ENCODE peak calls at places on chromosomes 5 and 9, in four cellular contexts. U is adrenal gland, D is MM.1S, A is left lung. H is an unnamed sample. For H3K4me1, the result is how much of the 10 kb centered on the place peaks cover.

GRCh38 chr9:124145903-124146575 is 111.7 kb upstream of the NEK6 start:
- DNase-seq in A (no peak), U (no peak), D (no peak), H (peak)

GRCh38 chr9:18985464-18985951 is 47.5 kb downstream of the SAXO1 start:
- DNase-seq in A (no peak), D (no peak), U (no peak), H (no peak)

GRCh38 chr5:149391524-149391923 is 12.4 kb upstream of the IL17B start:
- DNase-seq in A (peak), D (no peak), U (no peak), H (no peak)

GRCh38 chr9:78004478-78005229 is 27.0 kb downstream of the GNAQ start:
- DNase-seq in A (no peak), D (no peak), U (peak), H (no peak)

GRCh38 chr5:144315994-144316634 is 145.4 kb downstream of the KCTD16 start:
- DNase-seq in D (no peak), U (no peak), A (no peak), H (no peak)

GRCh38 chr5:39670955-39671354 is 246.2 kb upstream of the DAB2 start:
- DNase-seq in U (no peak), D (no peak), A (no peak), H (no peak)

GRCh38 chr9:97786341-97786740 is 66.7 kb upstream of the FOXE1 start:
- DNase-seq in A (no peak), D (no peak), U (no peak), H (no peak)

GRCh38 chr5:139075066-139076050 is 122.8 kb downstream of the SIL1 start:
- DNase-seq in U (peak), D (no peak), A (no peak), H (no peak)

GRCh38 chr5:78109891-78110324 is 184.6 kb downstream of the AP3B1 start:
- DNase-seq in D (no peak), U (no peak), A (no peak), H (no peak)

GRCh38 chr9:17315341-17315740 is 180.5 kb downstream of the CNTLN start:
- DNase-seq in A (no peak), U (no peak), D (no peak), H (no peak)

GRCh38 chr5:75185763-75186162 is 50.9 kb downstream of the ANKRD31 start:
- DNase-seq in A (no peak), U (no peak), D (no peak), H (no peak)

GRCh38 chr5:174311531-174312269 is 266.2 kb downstream of the NSG2 start:
- DNase-seq in U (peak), D (peak), A (no peak), H (peak)

GRCh38 chr5:175920506-175920865 is 47.6 kb downstream of the THOC3 start:
- DNase-seq in A (no peak), U (no peak), D (no peak), H (no peak)

GRCh38 chr9:130423272-130423671 is 21.5 kb upstream of the ASS1 start:
- DNase-seq in D (no peak), A (no peak), U (no peak), H (no peak)

GRCh38 chr5:142459209-142459608 is 134.4 kb upstream of the SPRY4 start:
- DNase-seq in D (no peak), U (no peak), A (no peak), H (no peak)

GRCh38 chr9:37037137-37037743 is 3.2 kb upstream of the PAX5 start:
- DNase-seq in A (no peak), D (no peak), U (no peak), H (no peak)

GRCh38 chr5:169290895-169291294 is 10.0 kb downstream of the SLIT3 start:
- DNase-seq in A (no peak), D (no peak), U (no peak), H (no peak)

GRCh38 chr9:85020791-85021190 is 351.3 kb downstream of the NTRK2 start:
- DNase-seq in U (no peak), A (no peak), D (no peak), H (no peak)

GRCh38 chr5:179343021-179343781 is 2.1 kb downstream of the ADAMTS2 start:
- DNase-seq in A (no peak), U (no peak), D (no peak), H (no peak)

GRCh38 chr5:170426149-170426767 is 37.1 kb upstream of the KCNMB1 start:
- DNase-seq in U (no peak), D (no peak), A (no peak), H (no peak)

GRCh38 chr5:133746834-133747233 is 134.5 kb upstream of the FSTL4 start:
- DNase-seq in U (no peak), D (no peak), A (no peak), H (no peak)

GRCh38 chr5:56206126-56206525 is 27.0 kb downstream of the ANKRD55 start:
- DNase-seq in D (no peak), A (no peak), U (no peak), H (no peak)

GRCh38 chr9:95080961-95081658 is 236.4 kb downstream of the FANCC start:
- DNase-seq in U (no peak), D (no peak), A (no peak), H (peak)

GRCh38 chr9:105127863-105128220 is 116.6 kb upstream of the SLC44A1 start:
- DNase-seq in D (peak), U (no peak), A (no peak), H (peak)

GRCh38 chr9:113886471-113886870 is 10.4 kb downstream of the ZNF618 start:
- DNase-seq in D (peak), A (no peak), U (no peak), H (no peak)

GRCh38 chr5:174376726-174377373 is 331.3 kb downstream of the NSG2 start:
- DNase-seq in D (no peak), U (no peak), A (no peak), H (no peak)

GRCh38 chr9:98529841-98530240 is 178.9 kb downstream of the GABBR2 start:
- DNase-seq in U (no peak), D (no peak), A (no peak), H (no peak)

GRCh38 chr9:6680797-6681146 is 35.2 kb upstream of the GLDC start:
- DNase-seq in A (peak), D (peak), U (peak), H (peak)

GRCh38 chr9:137550241-137550621 is at the start of gene PNPLA7:
- DNase-seq in D (peak), U (peak), A (peak), H (peak)

DNA sequence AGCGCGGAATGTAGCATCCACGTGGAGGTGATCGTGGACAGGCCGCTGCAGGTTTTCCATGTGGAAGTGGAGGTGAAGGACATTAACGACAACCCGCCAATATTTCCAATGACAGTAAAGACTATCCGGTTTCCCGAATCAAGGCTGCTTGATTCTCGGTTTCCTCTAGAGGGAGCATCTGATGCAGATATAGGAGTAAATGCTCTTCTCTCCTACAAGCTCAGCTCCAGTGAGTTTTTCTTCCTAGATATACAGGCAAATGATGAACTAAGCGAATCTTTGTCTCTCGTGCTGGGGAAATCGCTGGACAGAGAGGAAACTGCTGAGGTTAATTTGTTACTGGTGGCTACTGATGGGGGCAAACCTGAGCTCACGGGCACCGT is 598 bp downstream of the PCDHA2 start:
- DNase-seq in D (peak), A (no peak), U (no peak), H (no peak)
- TF ChIP-seq CTCF in D (peak), A (no peak), U (no peak), H (no peak)

DNA sequence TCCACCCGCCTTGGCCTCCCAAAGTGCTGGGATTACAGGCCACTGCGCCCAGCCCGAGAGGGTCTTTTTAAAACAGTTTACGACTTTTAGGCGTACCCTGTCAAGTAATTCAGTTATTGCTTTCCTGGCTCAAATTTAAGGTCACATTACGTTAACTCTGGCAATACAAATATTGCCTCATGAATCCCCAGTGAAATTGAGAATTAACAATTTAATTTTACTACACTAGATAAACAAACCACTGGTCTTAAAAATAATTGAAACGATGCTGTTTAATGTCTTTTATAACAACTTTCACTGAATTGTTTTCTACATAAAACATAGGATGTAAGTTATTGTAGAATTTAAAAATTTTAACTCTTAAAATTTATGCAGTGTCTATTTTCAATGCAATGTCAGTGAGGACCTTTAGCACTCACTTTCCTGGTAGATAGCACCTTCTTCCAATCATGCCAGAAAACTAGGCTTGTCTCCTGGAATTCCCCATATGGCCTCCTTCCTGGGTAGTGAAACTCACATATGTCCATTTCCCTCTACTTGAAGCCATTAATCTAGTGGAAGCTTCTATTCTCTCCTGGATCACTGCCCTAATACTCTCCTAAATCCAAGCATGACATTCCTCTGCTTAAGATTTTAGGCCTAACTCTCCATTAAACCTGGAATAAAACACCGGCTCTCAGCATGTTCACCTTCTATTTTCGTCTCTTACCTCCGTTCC is 13.5 kb downstream of the BASP1 start:
- DNase-seq in U (no peak), A (no peak), D (no peak), H (no peak)
- H3K27ac ChIP-seq in U (no peak), A (no peak), D (no peak), H (no peak)

GRCh38 chr5:126523818-126524522 is 71.0 kb downstream of the ALDH7A1 start:
- DNase-seq in A (no peak), U (no peak), D (no peak), H (no peak)

GRCh38 chr5:126520593-126520953 is 74.4 kb downstream of the ALDH7A1 start:
- DNase-seq in D (no peak), A (no peak), U (no peak), H (no peak)

GRCh38 chr5:126519637-126520592 is 75.1 kb downstream of the ALDH7A1 start:
- DNase-seq in A (no peak), U (peak), D (no peak), H (no peak)

GRCh38 chr5:126516852-126517251 is 78.2 kb downstream of the ALDH7A1 start:
- DNase-seq in A (no peak), U (no peak), D (no peak), H (no peak)

GRCh38 chr5:126521130-126521529 is 73.9 kb downstream of the ALDH7A1 start:
- DNase-seq in A (no peak), U (no peak), D (no peak), H (no peak)
- H3K4me1 ChIP-seq in A (under half), U (under half), D (under half), H (under half)

GRCh38 chr9:87883990-87884389 is 1.3 kb downstream of the SPATA31E1 start:
- DNase-seq in U (no peak), A (no peak), D (no peak), H (peak)
- TF ChIP-seq CTCF in U (no peak), A (no peak), D (no peak), H (no peak)

DNA sequence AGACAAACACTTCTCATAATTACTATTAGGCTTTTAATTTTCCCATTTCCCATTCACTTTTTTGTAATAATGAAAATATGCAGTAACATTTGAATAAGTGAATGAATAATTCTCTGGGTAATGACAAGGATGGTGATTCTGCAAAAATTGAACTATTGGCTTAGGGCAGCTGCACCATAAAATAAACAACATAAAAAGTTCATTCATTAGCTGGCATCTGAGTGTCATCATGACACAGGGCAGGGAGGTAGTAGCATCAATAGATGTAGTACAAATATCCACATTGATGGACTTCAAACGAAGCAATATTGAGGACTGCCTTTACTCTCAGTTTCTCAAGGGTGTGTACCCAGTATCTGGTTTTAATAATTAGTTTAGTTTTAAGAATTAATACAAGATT is 4.9 kb downstream of the MEGF10 start:
- DNase-seq in D (no peak), A (no peak), U (no peak), H (no peak)
- H3K27ac ChIP-seq in D (no peak), A (no peak), U (no peak), H (no peak)

GRCh38 chr9:33473216-33473615 is 508 bp downstream of the NOL6 start:
- DNase-seq in U (no peak), A (peak), D (no peak), H (peak)

GRCh38 chr9:33469891-33470290 is 3.8 kb downstream of the NOL6 start:
- DNase-seq in A (peak), U (no peak), D (no peak), H (peak)

GRCh38 chr9:33473643-33474352 is at the start of gene NOL6:
- DNase-seq in A (peak), U (peak), D (peak), H (peak)

GRCh38 chr9:33471361-33471760 is 2.4 kb downstream of the NOL6 start:
- DNase-seq in U (no peak), A (no peak), D (no peak), H (no peak)

DNA sequence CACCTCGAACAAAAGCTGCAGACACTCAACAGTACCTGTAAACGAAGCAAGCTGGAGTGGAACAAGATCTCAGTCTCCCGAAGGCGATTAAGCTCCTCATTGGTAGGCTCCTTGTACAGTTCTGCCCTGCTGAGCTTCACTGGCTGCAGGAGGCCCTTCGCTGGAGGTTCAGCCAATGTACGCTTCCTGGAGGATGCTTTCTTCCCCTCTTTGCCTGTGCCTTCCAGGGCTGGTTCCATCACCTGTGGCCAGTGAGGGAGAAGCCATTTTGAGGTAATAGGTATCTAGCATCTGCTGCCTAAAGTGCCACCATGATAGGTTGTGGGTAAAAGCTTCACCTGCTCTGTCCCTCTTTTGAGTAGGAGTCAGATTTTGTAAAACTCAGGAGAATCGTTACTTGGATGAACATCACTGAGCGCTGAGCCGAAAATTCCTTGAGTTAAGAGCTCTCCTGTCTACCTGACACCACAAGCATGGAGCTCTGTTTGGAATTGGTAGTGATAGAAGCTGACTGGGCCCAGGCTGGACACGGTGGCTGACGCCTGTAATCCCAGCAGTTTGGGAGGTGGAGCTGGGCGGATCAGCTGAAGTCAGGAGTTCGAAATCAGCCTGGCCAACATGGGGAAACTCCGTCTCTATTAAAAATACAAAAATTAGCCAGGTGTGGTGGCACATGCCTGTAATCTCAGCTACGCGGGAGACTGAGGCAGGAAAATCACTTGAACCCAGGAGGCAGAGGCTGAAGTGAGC is 1.4 kb downstream of the NOL6 start:
- DNase-seq in U (no peak), D (no peak), A (peak), H (peak)
- H3K4me1 ChIP-seq in U (under half), D (under half), A (under half), H (under half)

GRCh38 chr9:117714282-117714681 is 10.1 kb downstream of the TLR4 start:
- DNase-seq in U (no peak), A (no peak), D (no peak), H (no peak)
- TF ChIP-seq CTCF in U (no peak), A (no peak), D (peak), H (peak)

H was measured in Peyer's patch.